ENCODE peak calls at places on chromosomes 3 and 15, in six cellular contexts. U is NCI-H748 treated with DMSO at 0.1 percent for 48 hours, Q is ovary, A is OCI-LY7, H is glutamatergic neuron, W is DMS79. K is an unnamed sample.

GRCh38 chr3:172098698-172099494 is 59.5 kb downstream of the FNDC3B start:
- DNase-seq in U (peak; percentile 43), A (no peak), Q (no peak), H (no peak), W (no peak), K (no peak)

GRCh38 chr15:73927003-73927475 is 777 bp downstream of the LOXL1 start:
- DNase-seq in H (peak; percentile 80), W (no peak), Q (peak; percentile 64), A (no peak), U (peak; percentile 19), K (peak; percentile 80)

GRCh38 chr3:46982581-46982980 is 3.1 kb downstream of the NBEAL2 start:
- DNase-seq in H (no peak), Q (no peak), W (no peak), U (no peak), A (no peak), K (no peak)

GRCh38 chr3:118262800-118263402 is 771.7 kb downstream of the IGSF11 start:
- DNase-seq in Q (no peak), H (no peak), A (no peak), U (no peak), W (no peak), K (no peak)

GRCh38 chr3:197404754-197405153 is 106.3 kb upstream of the DLG1 start:
- DNase-seq in Q (no peak), H (no peak), W (no peak), A (no peak), U (no peak), K (no peak)

GRCh38 chr15:77037475-77038209 is 33.3 kb downstream of the TSPAN3 start:
- DNase-seq in U (no peak), W (no peak), Q (peak; percentile 12), A (no peak), H (no peak), K (no peak)

GRCh38 chr3:14403636-14404395 is 1.4 kb downstream of the SLC6A6 start:
- DNase-seq in H (peak; percentile 3), U (no peak), A (no peak), Q (peak; percentile 68), W (peak; percentile 24), K (peak; percentile 79)

GRCh38 chr3:54065551-54065950 is 56.8 kb upstream of the CACNA2D3 start:
- DNase-seq in A (no peak), Q (no peak), U (no peak), H (no peak), W (no peak), K (no peak)

GRCh38 chr15:71706461-71707229 is 103.7 kb upstream of the NR2E3 start:
- DNase-seq in W (no peak), Q (no peak), H (no peak), U (no peak), A (no peak), K (no peak)

GRCh38 chr3:138946554-138947302 is at the start of the genes FOXL2 and FOXL2NB:
- DNase-seq in U (no peak), W (no peak), H (peak; percentile 62), Q (peak; percentile 96), A (no peak), K (no peak)

GRCh38 chr3:155232605-155233004 is 60.9 kb downstream of the STRIT1 start:
- DNase-seq in H (no peak), A (peak; percentile 25), Q (peak; percentile 33), U (no peak), W (no peak), K (peak; percentile 82)

GRCh38 chr15:62464705-62465104 is 299.6 kb upstream of the C2CD4B start:
- DNase-seq in U (no peak), H (no peak), A (no peak), W (no peak), Q (no peak), K (no peak)

GRCh38 chr3:14423963-14424362 is 21.6 kb downstream of the SLC6A6 start:
- DNase-seq in W (no peak), Q (no peak), H (no peak), U (no peak), A (no peak), K (no peak)

GRCh38 chr15:71515375-71516186 is 294.8 kb upstream of the NR2E3 start:
- DNase-seq in W (no peak), Q (no peak), H (no peak), A (no peak), U (no peak), K (no peak)

GRCh38 chr15:78103406-78104118 is 11.2 kb downstream of the SH2D7 start:
- DNase-seq in A (peak; percentile 19), W (no peak), Q (no peak), U (no peak), H (no peak), K (no peak)

GRCh38 chr3:10529809-10530208 is 24.4 kb upstream of the ATP2B2 start:
- DNase-seq in W (no peak), Q (no peak), A (no peak), U (no peak), H (no peak), K (no peak)

GRCh38 chr15:80953001-80953952 is 36.3 kb downstream of the MESD start:
- DNase-seq in Q (no peak), H (peak; percentile 2), A (no peak), U (no peak), W (no peak), K (peak; percentile 27)

GRCh38 chr15:78241017-78241416 is 6.7 kb upstream of the ACSBG1 start:
- DNase-seq in U (no peak), Q (peak; percentile 88), A (peak; percentile 73), H (peak; percentile 96), W (no peak), K (peak; percentile 86)

GRCh38 chr3:32376098-32376497 is 15.6 kb upstream of the CMTM7 start:
- DNase-seq in Q (no peak), U (no peak), H (no peak), W (no peak), A (no peak), K (no peak)

GRCh38 chr3:71863563-71864190 is 78.7 kb upstream of the PROK2 start:
- DNase-seq in W (no peak), Q (no peak), H (no peak), U (no peak), A (no peak), K (no peak)

GRCh38 chr3:155595371-155595770 is 149.5 kb downstream of the PLCH1 start:
- DNase-seq in W (no peak), H (no peak), Q (no peak), U (no peak), A (no peak), K (no peak)

GRCh38 chr15:67945951-67946700 is 106.3 kb upstream of the RNU6-1 start:
- DNase-seq in A (peak; percentile 16), W (no peak), U (no peak), H (no peak), Q (no peak), K (no peak)

GRCh38 chr3:112958749-112959560 is 15.9 kb downstream of the CD200R1 start:
- DNase-seq in A (no peak), H (no peak), W (no peak), Q (no peak), U (no peak), K (no peak)

GRCh38 chr3:159091936-159092335 is 290.1 kb downstream of the MFSD1 start:
- DNase-seq in W (no peak), Q (no peak), H (no peak), U (no peak), A (no peak), K (no peak)

GRCh38 chr15:64532921-64533320 is 72.5 kb downstream of the ZNF609 start:
- DNase-seq in A (no peak), Q (no peak), W (no peak), U (no peak), H (no peak), K (no peak)

GRCh38 chr15:57554821-57555185 is 36.9 kb upstream of the MYZAP start:
- DNase-seq in U (no peak), A (no peak), Q (no peak), W (no peak), H (no peak), K (no peak)

GRCh38 chr15:62483817-62484216 is 318.7 kb upstream of the C2CD4B start:
- DNase-seq in Q (peak; percentile 29), A (no peak), W (no peak), H (no peak), U (no peak), K (no peak)

GRCh38 chr3:127744216-127744815 is 71.6 kb downstream of the ABTB1 start:
- DNase-seq in U (no peak), W (no peak), Q (no peak), H (no peak), A (no peak), K (no peak)

GRCh38 chr3:178602864-178603263 is 66.6 kb downstream of the KCNMB2 start:
- DNase-seq in Q (no peak), U (peak; percentile 47), H (no peak), W (no peak), A (no peak), K (no peak)

GRCh38 chr3:13148561-13149330 is 75.5 kb upstream of the IQSEC1 start:
- DNase-seq in Q (no peak), H (no peak), A (no peak), U (no peak), W (no peak), K (no peak)

GRCh38 chr3:156797368-156797767 is 28.8 kb upstream of the LEKR1 start:
- DNase-seq in U (no peak), Q (no peak), H (no peak), W (no peak), A (no peak), K (no peak)

GRCh38 chr3:150255416-150255815 is 152.7 kb upstream of the TSC22D2 start:
- DNase-seq in Q (no peak), U (no peak), A (no peak), H (no peak), W (peak; percentile 97), K (peak; percentile 67)

GRCh38 chr3:69865920-69866679 is 126.8 kb downstream of the MITF start:
- DNase-seq in H (no peak), A (no peak), Q (peak; percentile 19), U (no peak), W (no peak), K (no peak)

GRCh38 chr3:124492824-124493223 is 237.4 kb upstream of the UMPS start:
- DNase-seq in H (peak; percentile 35), A (peak; percentile 4), U (no peak), Q (peak; percentile 19), W (peak; percentile 14), K (no peak)

GRCh38 chr3:23740517-23741402 is 65.0 kb upstream of the UBE2E1 start:
- DNase-seq in W (no peak), H (no peak), U (no peak), Q (no peak), A (peak; percentile 51), K (no peak)

GRCh38 chr15:83487519-83487918 is 40.4 kb downstream of the SH3GL3 start:
- DNase-seq in A (no peak), W (no peak), H (no peak), U (no peak), Q (no peak), K (no peak)

GRCh38 chr15:39172380-39173281 is 408.2 kb upstream of the THBS1 start:
- DNase-seq in H (no peak), Q (peak; percentile 50), U (no peak), W (no peak), A (no peak), K (no peak)

GRCh38 chr3:14628406-14628805 is 23.2 kb upstream of the CCDC174 start:
- DNase-seq in U (no peak), Q (no peak), W (no peak), A (no peak), H (no peak), K (no peak)

GRCh38 chr15:72491768-72492167 is 17.6 kb downstream of the ARIH1 start:
- DNase-seq in Q (no peak), A (no peak), U (no peak), W (no peak), H (no peak), K (no peak)